ENCODE peak calls at places on chromosomes 12 and 14, in six cellular contexts. X, K, F, S, Q and A are unnamed samples.

GRCh38 chr12:1287446-1287975 is 296.5 kb downstream of the ERC1 start:
- DNase-seq in Q (no peak), X (no peak), S (no peak), K (no peak), F (no peak), A (no peak)

GRCh38 chr12:95208678-95209077 is 8.6 kb downstream of the FGD6 start:
- DNase-seq in S (no peak), K (no peak), X (no peak), F (no peak), Q (no peak), A (no peak)

GRCh38 chr12:16593546-16593945 is 12.4 kb downstream of the LMO3 start:
- DNase-seq in X (no peak), F (no peak), Q (no peak), K (no peak), S (no peak), A (no peak)

GRCh38 chr12:110874351-110874750 is 27.6 kb downstream of the CCDC63 start:
- DNase-seq in F (no peak), X (no peak), K (no peak), Q (no peak), S (no peak), A (no peak)

GRCh38 chr14:92579244-92579643 is 65.7 kb downstream of the RIN3 start:
- DNase-seq in S (no peak), F (no peak), Q (no peak), K (peak; percentile 31), X (no peak), A (no peak)

GRCh38 chr12:89225401-89225800 is 126.9 kb downstream of the DUSP6 start:
- DNase-seq in F (no peak), X (no peak), K (peak; percentile 76), S (no peak), Q (no peak), A (peak; percentile 73)

GRCh38 chr14:54593860-54594259 is 26.9 kb downstream of the SAMD4A start:
- DNase-seq in X (no peak), F (no peak), Q (no peak), S (no peak), K (peak; percentile 55), A (no peak)

GRCh38 chr12:122917508-122918227 is 21.7 kb upstream of the VPS37B start:
- DNase-seq in Q (no peak), F (no peak), K (peak; percentile 55), S (no peak), X (no peak), A (peak; percentile 68)

GRCh38 chr12:13373131-13373530 is 176.6 kb downstream of the EMP1 start:
- DNase-seq in K (no peak), Q (no peak), X (no peak), S (no peak), F (no peak), A (no peak)

GRCh38 chr12:94312388-94312787 is 147.3 kb downstream of the CEP83 start:
- DNase-seq in F (no peak), Q (no peak), X (no peak), S (no peak), K (no peak), A (no peak)